ENCODE peak calls at places on chromosomes 2 and 18, in nine cellular contexts. One of them, this sample, is unnamed.

GRCh38 chr2:190185380-190185779 is 122.9 kb upstream of the MSTN start:
- DNase-seq in HL-60: no peak
- DNase-seq in colonic mucosa: no peak
- DNase-seq in fibroblast of the aortic adventitia: no peak
- DNase-seq in tibial nerve: no peak
- DNase-seq in right lobe of liver: no peak
- DNase-seq in BE2C: no peak
- DNase-seq in fibroblast of pulmonary artery: no peak
- DNase-seq in chondrocyte: no peak
- DNase-seq in this sample: no peak

GRCh38 chr2:73359915-73360697 is 25.5 kb upstream of the ALMS1 start:
- DNase-seq in right lobe of liver: no peak
- DNase-seq in fibroblast of the aortic adventitia: peak
- DNase-seq in tibial nerve: no peak
- DNase-seq in colonic mucosa: no peak
- DNase-seq in chondrocyte: no peak
- DNase-seq in fibroblast of pulmonary artery: peak
- DNase-seq in HL-60: no peak
- DNase-seq in BE2C: no peak
- DNase-seq in this sample: no peak

GRCh38 chr2:223262946-223263345 is 211.0 kb downstream of the KCNE4 start:
- DNase-seq in fibroblast of the aortic adventitia: no peak
- DNase-seq in fibroblast of pulmonary artery: no peak
- DNase-seq in BE2C: no peak
- DNase-seq in tibial nerve: no peak
- DNase-seq in colonic mucosa: no peak
- DNase-seq in right lobe of liver: no peak
- DNase-seq in chondrocyte: no peak
- DNase-seq in HL-60: no peak
- DNase-seq in this sample: no peak

GRCh38 chr18:23228102-23229051 is 93.1 kb downstream of the CABLES1 start:
- DNase-seq in HL-60: peak
- DNase-seq in right lobe of liver: no peak
- DNase-seq in chondrocyte: no peak
- DNase-seq in BE2C: no peak
- DNase-seq in tibial nerve: no peak
- DNase-seq in fibroblast of the aortic adventitia: peak
- DNase-seq in colonic mucosa: no peak
- DNase-seq in fibroblast of pulmonary artery: peak
- DNase-seq in this sample: peak

GRCh38 chr18:77162580-77162979 is 30.0 kb upstream of the MBP start:
- DNase-seq in colonic mucosa: no peak
- DNase-seq in HL-60: no peak
- DNase-seq in BE2C: no peak
- DNase-seq in fibroblast of the aortic adventitia: no peak
- DNase-seq in right lobe of liver: no peak
- DNase-seq in chondrocyte: no peak
- DNase-seq in tibial nerve: no peak
- DNase-seq in fibroblast of pulmonary artery: no peak
- DNase-seq in this sample: no peak

GRCh38 chr2:223669453-223670225 is 67.5 kb upstream of the SCG2 start:
- DNase-seq in chondrocyte: no peak
- DNase-seq in fibroblast of pulmonary artery: peak
- DNase-seq in right lobe of liver: no peak
- DNase-seq in tibial nerve: no peak
- DNase-seq in HL-60: peak
- DNase-seq in colonic mucosa: no peak
- DNase-seq in BE2C: no peak
- DNase-seq in fibroblast of the aortic adventitia: peak
- DNase-seq in this sample: no peak

GRCh38 chr2:222179592-222179991 is 119.2 kb downstream of the PAX3 start:
- DNase-seq in chondrocyte: no peak
- DNase-seq in fibroblast of the aortic adventitia: no peak
- DNase-seq in BE2C: no peak
- DNase-seq in right lobe of liver: no peak
- DNase-seq in HL-60: no peak
- DNase-seq in colonic mucosa: no peak
- DNase-seq in fibroblast of pulmonary artery: no peak
- DNase-seq in tibial nerve: no peak
- DNase-seq in this sample: no peak

GRCh38 chr2:122935506-122935905 is 1089.6 kb upstream of the CNTNAP5 start:
- DNase-seq in BE2C: no peak
- DNase-seq in chondrocyte: no peak
- DNase-seq in fibroblast of pulmonary artery: no peak
- DNase-seq in colonic mucosa: no peak
- DNase-seq in fibroblast of the aortic adventitia: no peak
- DNase-seq in right lobe of liver: no peak
- DNase-seq in HL-60: no peak
- DNase-seq in tibial nerve: no peak
- DNase-seq in this sample: no peak

GRCh38 chr18:58858591-58859468 is 5.8 kb upstream of the ZNF532 start:
- DNase-seq in colonic mucosa: peak
- DNase-seq in fibroblast of the aortic adventitia: peak
- DNase-seq in HL-60: no peak
- DNase-seq in tibial nerve: peak
- DNase-seq in BE2C: no peak
- DNase-seq in chondrocyte: no peak
- DNase-seq in fibroblast of pulmonary artery: peak
- DNase-seq in right lobe of liver: no peak
- DNase-seq in this sample: no peak

GRCh38 chr2:240140920-240141319 is 462 bp upstream of the OTOS start:
- DNase-seq in fibroblast of the aortic adventitia: no peak
- DNase-seq in HL-60: no peak
- DNase-seq in fibroblast of pulmonary artery: no peak
- DNase-seq in chondrocyte: peak
- DNase-seq in tibial nerve: no peak
- DNase-seq in BE2C: peak
- DNase-seq in colonic mucosa: no peak
- DNase-seq in right lobe of liver: peak
- DNase-seq in this sample: no peak

GRCh38 chr2:85413592-85414421 is 3.6 kb upstream of the CAPG start:
- DNase-seq in HL-60: no peak
- DNase-seq in fibroblast of pulmonary artery: peak
- DNase-seq in fibroblast of the aortic adventitia: peak
- DNase-seq in BE2C: no peak
- DNase-seq in right lobe of liver: no peak
- DNase-seq in colonic mucosa: peak
- DNase-seq in tibial nerve: no peak
- DNase-seq in chondrocyte: no peak
- DNase-seq in this sample: no peak

GRCh38 chr18:42184685-42185477 is 229.8 kb downstream of the PIK3C3 start:
- DNase-seq in colonic mucosa: no peak
- DNase-seq in right lobe of liver: no peak
- DNase-seq in HL-60: peak
- DNase-seq in fibroblast of pulmonary artery: no peak
- DNase-seq in tibial nerve: no peak
- DNase-seq in chondrocyte: no peak
- DNase-seq in BE2C: no peak
- DNase-seq in fibroblast of the aortic adventitia: no peak
- DNase-seq in this sample: no peak

GRCh38 chr2:234635284-234635683 is 138.4 kb upstream of the ARL4C start:
- DNase-seq in colonic mucosa: no peak
- DNase-seq in fibroblast of pulmonary artery: no peak
- DNase-seq in chondrocyte: no peak
- DNase-seq in BE2C: no peak
- DNase-seq in HL-60: no peak
- DNase-seq in right lobe of liver: no peak
- DNase-seq in fibroblast of the aortic adventitia: peak
- DNase-seq in tibial nerve: no peak
- DNase-seq in this sample: no peak

GRCh38 chr2:21371499-21372003 is 247.8 kb downstream of the TDRD15 start:
- DNase-seq in fibroblast of the aortic adventitia: no peak
- DNase-seq in chondrocyte: no peak
- DNase-seq in BE2C: no peak
- DNase-seq in HL-60: no peak
- DNase-seq in colonic mucosa: no peak
- DNase-seq in fibroblast of pulmonary artery: no peak
- DNase-seq in tibial nerve: no peak
- DNase-seq in right lobe of liver: no peak
- DNase-seq in this sample: no peak

GRCh38 chr2:21367421-21367820 is 243.7 kb downstream of the TDRD15 start:
- DNase-seq in HL-60: no peak
- DNase-seq in fibroblast of the aortic adventitia: no peak
- DNase-seq in tibial nerve: no peak
- DNase-seq in fibroblast of pulmonary artery: no peak
- DNase-seq in right lobe of liver: no peak
- DNase-seq in colonic mucosa: no peak
- DNase-seq in BE2C: no peak
- DNase-seq in chondrocyte: no peak
- DNase-seq in this sample: no peak

GRCh38 chr2:21369787-21370186 is 246.0 kb downstream of the TDRD15 start:
- DNase-seq in fibroblast of the aortic adventitia: no peak
- DNase-seq in HL-60: no peak
- DNase-seq in colonic mucosa: no peak
- DNase-seq in chondrocyte: no peak
- DNase-seq in right lobe of liver: no peak
- DNase-seq in fibroblast of pulmonary artery: no peak
- DNase-seq in tibial nerve: no peak
- DNase-seq in BE2C: no peak
- DNase-seq in this sample: no peak

GRCh38 chr2:21372654-21373053 is 248.9 kb downstream of the TDRD15 start:
- DNase-seq in fibroblast of the aortic adventitia: no peak
- DNase-seq in chondrocyte: no peak
- DNase-seq in tibial nerve: no peak
- DNase-seq in fibroblast of pulmonary artery: no peak
- DNase-seq in HL-60: peak
- DNase-seq in BE2C: peak
- DNase-seq in colonic mucosa: no peak
- DNase-seq in right lobe of liver: no peak
- DNase-seq in this sample: no peak
- TF ChIP-seq CTCF in fibroblast of the aortic adventitia: no peak
- TF ChIP-seq CTCF in chondrocyte: peak
- TF ChIP-seq CTCF in tibial nerve: no peak
- TF ChIP-seq CTCF in fibroblast of pulmonary artery: no peak
- TF ChIP-seq CTCF in HL-60: peak
- TF ChIP-seq CTCF in BE2C: peak
- TF ChIP-seq CTCF in colonic mucosa: no peak
- TF ChIP-seq CTCF in right lobe of liver: peak
- TF ChIP-seq CTCF in this sample: peak

GRCh38 chr2:226431301-226431955 is 368.2 kb downstream of the IRS1 start:
- DNase-seq in BE2C: no peak
- DNase-seq in colonic mucosa: no peak
- DNase-seq in fibroblast of pulmonary artery: peak
- DNase-seq in tibial nerve: no peak
- DNase-seq in right lobe of liver: no peak
- DNase-seq in chondrocyte: no peak
- DNase-seq in HL-60: no peak
- DNase-seq in fibroblast of the aortic adventitia: peak
- DNase-seq in this sample: no peak

GRCh38 chr2:226424971-226425370 is 374.6 kb downstream of the IRS1 start:
- DNase-seq in BE2C: no peak
- DNase-seq in HL-60: no peak
- DNase-seq in tibial nerve: no peak
- DNase-seq in fibroblast of pulmonary artery: no peak
- DNase-seq in chondrocyte: no peak
- DNase-seq in fibroblast of the aortic adventitia: no peak
- DNase-seq in right lobe of liver: no peak
- DNase-seq in colonic mucosa: no peak
- DNase-seq in this sample: no peak

GRCh38 chr2:226426292-226426736 is 373.3 kb downstream of the IRS1 start:
- DNase-seq in BE2C: no peak
- DNase-seq in tibial nerve: no peak
- DNase-seq in chondrocyte: no peak
- DNase-seq in fibroblast of the aortic adventitia: peak
- DNase-seq in colonic mucosa: no peak
- DNase-seq in fibroblast of pulmonary artery: peak
- DNase-seq in right lobe of liver: no peak
- DNase-seq in HL-60: no peak
- DNase-seq in this sample: no peak

GRCh38 chr2:226429476-226429875 is 370.1 kb downstream of the IRS1 start:
- DNase-seq in HL-60: no peak
- DNase-seq in fibroblast of the aortic adventitia: no peak
- DNase-seq in fibroblast of pulmonary artery: no peak
- DNase-seq in right lobe of liver: no peak
- DNase-seq in chondrocyte: no peak
- DNase-seq in tibial nerve: no peak
- DNase-seq in BE2C: no peak
- DNase-seq in colonic mucosa: no peak
- DNase-seq in this sample: no peak

DNA sequence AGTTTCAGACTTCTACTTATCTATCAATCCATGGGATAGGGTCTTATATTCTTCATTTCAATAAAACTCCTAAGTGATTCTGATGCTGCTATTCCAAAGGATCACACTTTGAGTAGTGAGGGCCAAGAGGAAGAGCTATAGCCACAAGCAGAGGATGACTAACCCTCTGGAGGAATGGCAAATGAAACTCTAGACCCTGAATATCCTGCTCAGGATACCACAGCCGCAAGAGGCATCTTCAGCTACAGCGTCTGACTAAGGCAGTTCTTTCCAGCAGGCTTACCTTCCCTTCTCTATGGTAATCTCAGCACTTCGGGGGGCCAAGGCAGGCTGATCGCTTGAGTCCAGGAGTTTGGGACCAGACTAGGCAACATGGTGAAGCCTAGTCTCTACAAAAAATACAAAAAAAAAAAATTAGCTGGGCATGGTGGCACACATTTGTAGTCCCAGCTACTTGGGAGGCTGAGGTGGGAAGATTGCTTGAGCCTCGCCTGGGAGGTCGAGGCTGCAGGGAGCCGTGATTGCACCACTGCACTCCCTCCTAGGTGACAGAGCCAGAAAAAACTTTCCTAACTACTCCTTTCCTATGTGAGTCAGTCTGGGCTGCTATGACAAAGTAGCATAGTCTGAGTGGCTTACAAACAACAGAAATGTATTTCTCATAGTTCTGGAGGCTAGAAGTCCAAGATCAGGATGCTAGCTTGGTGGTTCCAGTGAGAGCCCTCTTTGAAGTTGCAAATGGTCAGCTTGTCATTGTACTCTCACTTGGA is 371.9 kb downstream of the IRS1 start:
- DNase-seq in tibial nerve: no peak
- DNase-seq in HL-60: no peak
- DNase-seq in fibroblast of pulmonary artery: peak
- DNase-seq in fibroblast of the aortic adventitia: peak
- DNase-seq in BE2C: no peak
- DNase-seq in right lobe of liver: no peak
- DNase-seq in chondrocyte: no peak
- DNase-seq in colonic mucosa: no peak
- DNase-seq in this sample: no peak
- TF ChIP-seq CTCF in tibial nerve: no peak
- TF ChIP-seq CTCF in HL-60: no peak
- TF ChIP-seq CTCF in fibroblast of pulmonary artery: no peak
- TF ChIP-seq CTCF in fibroblast of the aortic adventitia: peak
- TF ChIP-seq CTCF in BE2C: no peak
- TF ChIP-seq CTCF in right lobe of liver: no peak
- TF ChIP-seq CTCF in chondrocyte: peak
- TF ChIP-seq CTCF in colonic mucosa: no peak
- TF ChIP-seq CTCF in this sample: no peak

GRCh38 chr18:48674198-48674721 is 135.4 kb downstream of the CTIF start:
- DNase-seq in BE2C: no peak
- DNase-seq in right lobe of liver: peak
- DNase-seq in colonic mucosa: peak
- DNase-seq in chondrocyte: peak
- DNase-seq in HL-60: no peak
- DNase-seq in fibroblast of the aortic adventitia: peak
- DNase-seq in fibroblast of pulmonary artery: peak
- DNase-seq in tibial nerve: peak
- DNase-seq in this sample: no peak
- TF ChIP-seq CTCF in BE2C: no peak
- TF ChIP-seq CTCF in right lobe of liver: no peak
- TF ChIP-seq CTCF in colonic mucosa: no peak
- TF ChIP-seq CTCF in chondrocyte: no peak
- TF ChIP-seq CTCF in HL-60: no peak
- TF ChIP-seq CTCF in fibroblast of the aortic adventitia: no peak
- TF ChIP-seq CTCF in fibroblast of pulmonary artery: no peak
- TF ChIP-seq CTCF in tibial nerve: no peak
- TF ChIP-seq CTCF in this sample: no peak

GRCh38 chr2:236309669-236310029 is 45.4 kb upstream of the ASB18 start:
- DNase-seq in BE2C: peak
- DNase-seq in colonic mucosa: no peak
- DNase-seq in fibroblast of the aortic adventitia: peak
- DNase-seq in HL-60: no peak
- DNase-seq in chondrocyte: no peak
- DNase-seq in fibroblast of pulmonary artery: peak
- DNase-seq in tibial nerve: no peak
- DNase-seq in right lobe of liver: no peak
- DNase-seq in this sample: peak
- TF ChIP-seq CTCF in BE2C: peak
- TF ChIP-seq CTCF in colonic mucosa: peak
- TF ChIP-seq CTCF in fibroblast of the aortic adventitia: peak
- TF ChIP-seq CTCF in HL-60: peak
- TF ChIP-seq CTCF in chondrocyte: peak
- TF ChIP-seq CTCF in fibroblast of pulmonary artery: peak
- TF ChIP-seq CTCF in tibial nerve: no peak
- TF ChIP-seq CTCF in right lobe of liver: peak
- TF ChIP-seq CTCF in this sample: peak

This sample was measured in GM20000.